ENCODE peak calls at places on chromosomes 12 and 14, in six cellular contexts. One of them, this sample, is unnamed.

GRCh38 chr14:102320033-102320660 is 601 bp downstream of the ZNF839 start:
- DNase-seq in GM13977: peak
- DNase-seq in glutamatergic neuron: peak
- DNase-seq in activated B cell treated with CpG ODN at 0.5 μM for 24 hours: no peak
- DNase-seq in cardiac fibroblast: peak
- DNase-seq in GM12865: peak
- DNase-seq in this sample: peak

GRCh38 chr12:67237231-67237630 is 31.9 kb upstream of the CAND1 start:
- DNase-seq in GM12865: no peak
- DNase-seq in GM13977: no peak
- DNase-seq in cardiac fibroblast: no peak
- DNase-seq in glutamatergic neuron: no peak
- DNase-seq in activated B cell treated with CpG ODN at 0.5 μM for 24 hours: no peak
- DNase-seq in this sample: no peak

GRCh38 chr12:65123435-65124063 is 2.4 kb upstream of the WIF1 start:
- DNase-seq in GM13977: peak
- DNase-seq in activated B cell treated with CpG ODN at 0.5 μM for 24 hours: no peak
- DNase-seq in glutamatergic neuron: no peak
- DNase-seq in cardiac fibroblast: peak
- DNase-seq in GM12865: peak
- DNase-seq in this sample: no peak

GRCh38 chr12:24297516-24297915 is 348.0 kb upstream of the SOX5 start:
- DNase-seq in activated B cell treated with CpG ODN at 0.5 μM for 24 hours: no peak
- DNase-seq in cardiac fibroblast: no peak
- DNase-seq in GM12865: no peak
- DNase-seq in glutamatergic neuron: no peak
- DNase-seq in GM13977: no peak
- DNase-seq in this sample: no peak

GRCh38 chr12:34405286-34406227 is 383.3 kb downstream of the ALG10 start:
- DNase-seq in GM13977: peak
- DNase-seq in activated B cell treated with CpG ODN at 0.5 μM for 24 hours: peak
- DNase-seq in cardiac fibroblast: no peak
- DNase-seq in GM12865: no peak
- DNase-seq in glutamatergic neuron: peak
- DNase-seq in this sample: no peak

GRCh38 chr14:26963696-26964095 is 365.9 kb upstream of the NOVA1 start:
- DNase-seq in GM13977: no peak
- DNase-seq in activated B cell treated with CpG ODN at 0.5 μM for 24 hours: no peak
- DNase-seq in GM12865: no peak
- DNase-seq in cardiac fibroblast: peak
- DNase-seq in glutamatergic neuron: no peak
- DNase-seq in this sample: no peak

GRCh38 chr14:79920180-79920579 is 291.1 kb downstream of the DIO2 start:
- DNase-seq in cardiac fibroblast: no peak
- DNase-seq in GM13977: no peak
- DNase-seq in glutamatergic neuron: no peak
- DNase-seq in GM12865: no peak
- DNase-seq in activated B cell treated with CpG ODN at 0.5 μM for 24 hours: no peak
- DNase-seq in this sample: no peak

GRCh38 chr12:110001596-110001995 is 2.4 kb downstream of the ANKRD13A start:
- DNase-seq in cardiac fibroblast: no peak
- DNase-seq in GM13977: no peak
- DNase-seq in activated B cell treated with CpG ODN at 0.5 μM for 24 hours: no peak
- DNase-seq in GM12865: no peak
- DNase-seq in glutamatergic neuron: no peak
- DNase-seq in this sample: peak

GRCh38 chr12:26810330-26810729 is 22.7 kb downstream of the ITPR2 start:
- DNase-seq in GM12865: no peak
- DNase-seq in GM13977: no peak
- DNase-seq in cardiac fibroblast: peak
- DNase-seq in glutamatergic neuron: no peak
- DNase-seq in activated B cell treated with CpG ODN at 0.5 μM for 24 hours: no peak
- DNase-seq in this sample: peak

GRCh38 chr12:122306407-122306806 is 40.1 kb upstream of the VPS33A start:
- DNase-seq in glutamatergic neuron: no peak
- DNase-seq in GM13977: no peak
- DNase-seq in activated B cell treated with CpG ODN at 0.5 μM for 24 hours: no peak
- DNase-seq in GM12865: peak
- DNase-seq in cardiac fibroblast: no peak
- DNase-seq in this sample: no peak
- TF ChIP-seq CTCF in glutamatergic neuron: no peak
- TF ChIP-seq CTCF in GM13977: peak
- TF ChIP-seq CTCF in activated B cell treated with CpG ODN at 0.5 μM for 24 hours: no peak
- TF ChIP-seq CTCF in GM12865: peak
- TF ChIP-seq CTCF in cardiac fibroblast: no peak
- TF ChIP-seq CTCF in this sample: no peak

DNA sequence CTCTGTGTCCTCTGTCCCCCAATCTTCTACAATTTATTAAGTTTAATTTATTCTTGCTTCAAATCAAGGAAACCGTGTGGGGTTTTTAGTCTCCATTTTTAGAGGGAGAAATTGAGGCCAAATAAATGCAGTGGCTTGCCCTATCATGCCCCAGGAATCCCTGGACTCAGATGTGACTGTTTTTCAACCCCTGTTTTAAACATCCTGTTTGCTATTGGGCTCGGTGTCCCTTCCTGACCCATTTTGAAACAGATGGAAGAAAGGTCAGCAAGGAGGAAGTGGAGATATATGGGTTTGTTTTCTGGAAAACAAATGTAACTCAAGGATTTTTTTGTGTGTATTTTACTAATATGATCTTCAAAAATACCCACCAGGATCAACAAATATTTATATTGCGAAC is 84.7 kb downstream of the DACT1 start:
- DNase-seq in activated B cell treated with CpG ODN at 0.5 μM for 24 hours: no peak
- DNase-seq in GM13977: no peak
- DNase-seq in GM12865: no peak
- DNase-seq in glutamatergic neuron: no peak
- DNase-seq in cardiac fibroblast: no peak
- DNase-seq in this sample: no peak
- TF ChIP-seq CTCF in activated B cell treated with CpG ODN at 0.5 μM for 24 hours: no peak
- TF ChIP-seq CTCF in GM13977: no peak
- TF ChIP-seq CTCF in GM12865: no peak
- TF ChIP-seq CTCF in glutamatergic neuron: no peak
- TF ChIP-seq CTCF in cardiac fibroblast: no peak
- TF ChIP-seq CTCF in this sample: no peak

GRCh38 chr12:92729773-92730305 is 27.1 kb downstream of the PLEKHG7 start:
- DNase-seq in activated B cell treated with CpG ODN at 0.5 μM for 24 hours: no peak
- DNase-seq in GM12865: no peak
- DNase-seq in glutamatergic neuron: no peak
- DNase-seq in cardiac fibroblast: no peak
- DNase-seq in GM13977: no peak
- DNase-seq in this sample: no peak
- TF ChIP-seq CTCF in activated B cell treated with CpG ODN at 0.5 μM for 24 hours: no peak
- TF ChIP-seq CTCF in GM12865: no peak
- TF ChIP-seq CTCF in glutamatergic neuron: no peak
- TF ChIP-seq CTCF in cardiac fibroblast: no peak
- TF ChIP-seq CTCF in GM13977: no peak
- TF ChIP-seq CTCF in this sample: no peak

GRCh38 chr12:49928476-49928875 is 22.1 kb upstream of the AQP2 start:
- DNase-seq in cardiac fibroblast: no peak
- DNase-seq in GM13977: no peak
- DNase-seq in activated B cell treated with CpG ODN at 0.5 μM for 24 hours: no peak
- DNase-seq in GM12865: no peak
- DNase-seq in glutamatergic neuron: no peak
- DNase-seq in this sample: no peak

GRCh38 chr12:49932023-49932422 is 18.5 kb upstream of the AQP2 start:
- DNase-seq in GM13977: no peak
- DNase-seq in glutamatergic neuron: no peak
- DNase-seq in GM12865: no peak
- DNase-seq in cardiac fibroblast: no peak
- DNase-seq in activated B cell treated with CpG ODN at 0.5 μM for 24 hours: no peak
- DNase-seq in this sample: no peak

GRCh38 chr12:49932746-49933145 is 17.8 kb upstream of the AQP2 start:
- DNase-seq in GM13977: no peak
- DNase-seq in cardiac fibroblast: no peak
- DNase-seq in GM12865: no peak
- DNase-seq in activated B cell treated with CpG ODN at 0.5 μM for 24 hours: no peak
- DNase-seq in glutamatergic neuron: no peak
- DNase-seq in this sample: no peak

GRCh38 chr12:49929581-49929980 is 21.0 kb upstream of the AQP2 start:
- DNase-seq in GM12865: no peak
- DNase-seq in activated B cell treated with CpG ODN at 0.5 μM for 24 hours: no peak
- DNase-seq in cardiac fibroblast: no peak
- DNase-seq in glutamatergic neuron: no peak
- DNase-seq in GM13977: no peak
- DNase-seq in this sample: no peak

GRCh38 chr12:49930515-49931288 is 19.8 kb upstream of the AQP2 start:
- DNase-seq in glutamatergic neuron: no peak
- DNase-seq in GM13977: no peak
- DNase-seq in GM12865: no peak
- DNase-seq in activated B cell treated with CpG ODN at 0.5 μM for 24 hours: no peak
- DNase-seq in cardiac fibroblast: peak
- DNase-seq in this sample: peak
- TF ChIP-seq CTCF in glutamatergic neuron: peak
- TF ChIP-seq CTCF in GM13977: no peak
- TF ChIP-seq CTCF in GM12865: no peak
- TF ChIP-seq CTCF in activated B cell treated with CpG ODN at 0.5 μM for 24 hours: no peak
- TF ChIP-seq CTCF in cardiac fibroblast: no peak
- TF ChIP-seq CTCF in this sample: no peak

GRCh38 chr12:106226884-106227640 is 20.8 kb downstream of the CKAP4 start:
- DNase-seq in GM13977: peak
- DNase-seq in cardiac fibroblast: peak
- DNase-seq in glutamatergic neuron: no peak
- DNase-seq in GM12865: peak
- DNase-seq in activated B cell treated with CpG ODN at 0.5 μM for 24 hours: no peak
- DNase-seq in this sample: peak

GRCh38 chr12:106224392-106224706 is 23.5 kb downstream of the CKAP4 start:
- DNase-seq in glutamatergic neuron: no peak
- DNase-seq in GM12865: no peak
- DNase-seq in activated B cell treated with CpG ODN at 0.5 μM for 24 hours: no peak
- DNase-seq in GM13977: no peak
- DNase-seq in cardiac fibroblast: no peak
- DNase-seq in this sample: no peak

GRCh38 chr12:106229036-106229591 is 18.7 kb downstream of the CKAP4 start:
- DNase-seq in cardiac fibroblast: no peak
- DNase-seq in GM12865: no peak
- DNase-seq in glutamatergic neuron: no peak
- DNase-seq in activated B cell treated with CpG ODN at 0.5 μM for 24 hours: no peak
- DNase-seq in GM13977: no peak
- DNase-seq in this sample: no peak

GRCh38 chr12:106228320-106228710 is 19.5 kb downstream of the CKAP4 start:
- DNase-seq in activated B cell treated with CpG ODN at 0.5 μM for 24 hours: no peak
- DNase-seq in GM12865: no peak
- DNase-seq in glutamatergic neuron: no peak
- DNase-seq in cardiac fibroblast: no peak
- DNase-seq in GM13977: no peak
- DNase-seq in this sample: no peak

GRCh38 chr12:106227641-106228319 is 20.0 kb downstream of the CKAP4 start:
- DNase-seq in glutamatergic neuron: no peak
- DNase-seq in GM13977: no peak
- DNase-seq in GM12865: peak
- DNase-seq in activated B cell treated with CpG ODN at 0.5 μM for 24 hours: no peak
- DNase-seq in cardiac fibroblast: peak
- DNase-seq in this sample: no peak
- TF ChIP-seq CTCF in glutamatergic neuron: no peak
- TF ChIP-seq CTCF in GM13977: no peak
- TF ChIP-seq CTCF in GM12865: no peak
- TF ChIP-seq CTCF in activated B cell treated with CpG ODN at 0.5 μM for 24 hours: no peak
- TF ChIP-seq CTCF in cardiac fibroblast: no peak
- TF ChIP-seq CTCF in this sample: no peak

DNA sequence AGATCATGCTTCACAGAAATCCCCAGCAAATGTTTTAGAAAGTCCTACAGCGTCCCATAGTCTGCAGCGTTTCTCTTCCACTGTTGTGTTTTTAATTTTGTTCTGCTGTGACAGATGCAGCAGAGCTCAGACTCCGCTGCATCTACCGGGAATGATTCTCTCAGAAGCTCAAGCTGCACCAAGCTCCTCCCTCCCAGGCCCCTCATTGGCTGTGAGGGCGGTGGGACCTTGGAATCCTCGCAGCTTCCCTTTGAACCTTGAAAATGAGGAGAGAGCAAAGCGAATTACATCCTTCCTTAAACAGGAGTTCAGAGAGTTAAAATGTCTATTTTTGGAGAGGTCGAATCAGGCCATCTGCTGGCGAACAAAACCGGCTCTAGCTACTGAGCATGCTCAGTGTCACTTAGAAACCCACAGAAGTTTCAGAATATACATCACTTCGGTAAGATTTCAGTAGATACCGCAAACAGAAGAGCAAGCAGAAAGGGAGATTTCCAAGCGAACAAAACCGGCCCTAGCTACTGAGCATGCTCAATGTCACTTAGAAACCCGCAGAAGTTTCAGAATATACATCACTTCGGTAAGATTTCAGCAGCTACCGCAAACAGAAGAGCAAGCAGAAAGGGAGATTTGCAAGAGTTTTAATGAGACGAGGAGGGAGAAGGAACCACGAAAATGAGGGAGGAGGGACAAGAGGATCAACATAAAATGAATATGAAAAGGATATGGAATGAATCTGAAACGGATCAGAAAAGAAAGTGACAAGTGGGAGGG is at the start of gene ABCD2:
- DNase-seq in GM13977: peak
- DNase-seq in activated B cell treated with CpG ODN at 0.5 μM for 24 hours: peak
- DNase-seq in glutamatergic neuron: peak
- DNase-seq in GM12865: peak
- DNase-seq in cardiac fibroblast: peak
- DNase-seq in this sample: peak
- TF ChIP-seq CTCF in GM13977: peak
- TF ChIP-seq CTCF in activated B cell treated with CpG ODN at 0.5 μM for 24 hours: no peak
- TF ChIP-seq CTCF in glutamatergic neuron: no peak
- TF ChIP-seq CTCF in GM12865: no peak
- TF ChIP-seq CTCF in cardiac fibroblast: no peak
- TF ChIP-seq CTCF in this sample: peak

GRCh38 chr12:124742111-124742510 is 121.6 kb downstream of the SCARB1 start:
- DNase-seq in cardiac fibroblast: no peak
- DNase-seq in GM12865: no peak
- DNase-seq in activated B cell treated with CpG ODN at 0.5 μM for 24 hours: no peak
- DNase-seq in glutamatergic neuron: no peak
- DNase-seq in GM13977: no peak
- DNase-seq in this sample: no peak

GRCh38 chr12:124739953-124740561 is 123.6 kb downstream of the SCARB1 start:
- DNase-seq in activated B cell treated with CpG ODN at 0.5 μM for 24 hours: no peak
- DNase-seq in GM13977: no peak
- DNase-seq in cardiac fibroblast: no peak
- DNase-seq in glutamatergic neuron: no peak
- DNase-seq in GM12865: no peak
- DNase-seq in this sample: no peak

GRCh38 chr12:124741211-124741610 is 122.5 kb downstream of the SCARB1 start:
- DNase-seq in glutamatergic neuron: no peak
- DNase-seq in cardiac fibroblast: no peak
- DNase-seq in GM12865: no peak
- DNase-seq in GM13977: no peak
- DNase-seq in activated B cell treated with CpG ODN at 0.5 μM for 24 hours: no peak
- DNase-seq in this sample: no peak

GRCh38 chr12:124738636-124739467 is 124.8 kb downstream of the SCARB1 start:
- DNase-seq in activated B cell treated with CpG ODN at 0.5 μM for 24 hours: no peak
- DNase-seq in GM12865: no peak
- DNase-seq in cardiac fibroblast: peak
- DNase-seq in glutamatergic neuron: no peak
- DNase-seq in GM13977: no peak
- DNase-seq in this sample: peak

DNA sequence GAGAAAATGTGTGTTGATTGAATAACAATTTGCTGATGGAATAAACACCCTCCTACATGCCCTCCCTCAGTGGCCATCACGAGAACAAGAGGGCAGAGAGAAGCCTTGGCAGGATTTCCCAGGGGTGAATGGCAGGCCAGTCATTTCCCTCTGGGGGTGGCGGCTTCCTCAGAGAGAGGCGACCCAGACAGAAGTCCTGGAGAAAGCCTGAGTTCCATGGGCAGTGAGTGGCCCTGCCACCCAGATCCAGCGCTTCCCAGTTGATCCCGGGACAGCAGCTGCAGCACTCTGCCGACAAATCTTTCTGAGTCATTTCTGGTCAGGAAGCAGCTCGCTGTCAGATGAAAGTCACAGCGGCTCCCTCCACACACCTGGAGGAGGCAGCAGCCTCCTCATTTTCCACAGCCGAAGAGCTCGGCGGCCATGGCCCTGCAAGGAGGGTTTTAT is 123.0 kb downstream of the SCARB1 start:
- DNase-seq in GM13977: peak
- DNase-seq in activated B cell treated with CpG ODN at 0.5 μM for 24 hours: no peak
- DNase-seq in cardiac fibroblast: peak
- DNase-seq in GM12865: peak
- DNase-seq in glutamatergic neuron: no peak
- DNase-seq in this sample: no peak
- TF ChIP-seq CTCF in GM13977: peak
- TF ChIP-seq CTCF in activated B cell treated with CpG ODN at 0.5 μM for 24 hours: no peak
- TF ChIP-seq CTCF in cardiac fibroblast: no peak
- TF ChIP-seq CTCF in GM12865: no peak
- TF ChIP-seq CTCF in glutamatergic neuron: no peak
- TF ChIP-seq CTCF in this sample: peak